ENCODE peak calls at places on chromosomes 4 and X, in nine cellular contexts. L is stimulated activated CD8-positive, alpha-beta memory T cell treated with anti-CD3 and anti-CD28 coated beads, Interleukin-7, amount 100 ng/mL, for 4 hours; J is NCI-H1417; S is activated CD8-positive, alpha-beta T cell treated with anti-CD3 and anti-CD28 coated beads for 36 hours; Z is progenitor cell of endocrine pancreas; A is skeletal muscle cell; W is EH; B is amniotic stem cell; G is heart left ventricle. X is an unnamed sample.

GRCh38 chr4:94995684-94996394 is 238.1 kb downstream of the BMPR1B start:
- DNase-seq in S (peak), A (no peak), Z (no peak), W (no peak), L (no peak), B (no peak), G (peak), J (no peak), X (no peak)

GRCh38 chrX:38138900-38139299 is 81.8 kb downstream of the SRPX start:
- DNase-seq in B (no peak), G (no peak), S (no peak), W (no peak), J (no peak), L (no peak), Z (no peak), A (no peak), X (no peak)

GRCh38 chr4:100799767-100800539 is 282.1 kb upstream of the EMCN start:
- DNase-seq in W (no peak), A (no peak), J (no peak), L (no peak), Z (no peak), B (no peak), G (no peak), S (no peak), X (no peak)

GRCh38 chr4:56424697-56425514 is 10.5 kb downstream of the PPAT start:
- DNase-seq in J (peak), S (peak), A (no peak), L (no peak), W (peak), G (no peak), Z (no peak), B (peak), X (no peak)

GRCh38 chr4:147794787-147795413 is 63.0 kb downstream of the ARHGAP10 start:
- DNase-seq in L (no peak), W (no peak), G (no peak), J (no peak), B (no peak), Z (no peak), A (no peak), S (no peak), X (no peak)

GRCh38 chrX:125090046-125090445 is 229.6 kb upstream of the TEX13C start:
- DNase-seq in G (no peak), L (no peak), B (no peak), W (no peak), A (peak), Z (no peak), S (no peak), J (no peak), X (no peak)

GRCh38 chrX:28847423-28847822 is 260.2 kb downstream of the IL1RAPL1 start:
- DNase-seq in S (no peak), A (peak), J (no peak), W (no peak), Z (no peak), G (peak), L (no peak), B (no peak), X (no peak)

GRCh38 chr4:77052352-77052751 is 23.4 kb downstream of the CCNI start:
- DNase-seq in A (peak), G (peak), Z (no peak), L (peak), S (peak), W (peak), J (peak), B (no peak), X (no peak)

GRCh38 chrX:23398570-23398969 is 63.9 kb downstream of the PTCHD1 start:
- DNase-seq in B (no peak), W (no peak), A (no peak), Z (no peak), G (no peak), L (no peak), S (no peak), J (no peak), X (no peak)

GRCh38 chrX:17456526-17456925 is 81.5 kb downstream of the NHS start:
- DNase-seq in Z (no peak), A (no peak), J (no peak), G (no peak), W (no peak), S (no peak), B (no peak), L (no peak), X (no peak)

GRCh38 chr4:46852839-46853238 is 56.2 kb downstream of the COX7B2 start:
- DNase-seq in B (no peak), A (no peak), G (no peak), W (no peak), J (no peak), Z (no peak), L (no peak), S (no peak), X (no peak)

GRCh38 chr4:84800256-84800655 is 166.2 kb downstream of the WDFY3 start:
- DNase-seq in W (peak), B (no peak), L (no peak), Z (no peak), G (no peak), J (no peak), S (no peak), A (no peak), X (no peak)

GRCh38 chr4:42282081-42282901 is 115.0 kb upstream of the SHISA3 start:
- DNase-seq in J (peak), W (peak), A (peak), B (no peak), L (no peak), G (peak), Z (peak), S (peak), X (peak)

GRCh38 chr4:149443537-149443936 is 372.1 kb downstream of the IQCM start:
- DNase-seq in S (no peak), L (no peak), A (no peak), J (no peak), G (no peak), W (no peak), B (no peak), Z (no peak), X (no peak)

GRCh38 chr4:55215087-55215486 is 89.7 kb upstream of the KDR start:
- DNase-seq in G (no peak), A (no peak), B (no peak), S (no peak), J (no peak), W (no peak), L (no peak), Z (no peak), X (no peak)

GRCh38 chr4:118865091-118865708 is 23.5 kb upstream of the SYNPO2 start:
- DNase-seq in L (no peak), J (peak), Z (peak), W (peak), A (peak), B (no peak), G (no peak), S (peak), X (peak)

GRCh38 chr4:128159967-128160366 is 98.9 kb downstream of the LARP1B start:
- DNase-seq in A (peak), B (no peak), G (no peak), W (peak), L (no peak), J (no peak), Z (no peak), S (no peak), X (no peak)

GRCh38 chrX:152897216-152898144 is at the start of gene ZNF185:
- DNase-seq in J (no peak), S (peak), G (no peak), A (no peak), B (no peak), W (peak), L (no peak), Z (peak), X (no peak)